ENCODE peak calls at places on chromosomes 1 and 21, in eight cellular contexts. M is esophagus squamous epithelium, Z is breast epithelium, C is stomach, L is sigmoid colon, E is uterus, G is heart left ventricle, A is endothelial cell of umbilical vein. T is an unnamed sample.

GRCh38 chr1:224696891-224697765 is 81.0 kb downstream of the CNIH3 start:
- DNase-seq in G (no peak), Z (no peak), L (no peak), M (no peak), A (no peak), E (no peak), C (no peak), T (no peak)

GRCh38 chr1:20076695-20077461 is 6.9 kb downstream of the PLA2G5 start:
- DNase-seq in E (no peak), Z (no peak), G (no peak), A (no peak), M (no peak), L (peak), C (no peak), T (peak)

GRCh38 chr1:168893359-168893791 is 164.4 kb upstream of the DPT start:
- DNase-seq in L (peak), Z (no peak), G (peak), C (no peak), E (peak), M (no peak), A (no peak), T (no peak)

GRCh38 chr1:68218485-68218884 is 13.8 kb downstream of the WLS start:
- DNase-seq in L (no peak), C (peak), E (no peak), A (no peak), Z (peak), G (no peak), M (no peak), T (no peak)

GRCh38 chr1:200436436-200436835 is 26.6 kb upstream of the ZNF281 start:
- DNase-seq in G (no peak), L (no peak), A (no peak), Z (no peak), E (no peak), M (no peak), C (no peak), T (no peak)

GRCh38 chr1:115274467-115274866 is 63.6 kb downstream of the NGF start:
- DNase-seq in E (no peak), L (no peak), A (no peak), C (no peak), Z (no peak), G (no peak), M (no peak), T (no peak)

GRCh38 chr1:192158181-192158580 is at the start of gene RGS18:
- DNase-seq in C (no peak), G (no peak), M (no peak), Z (no peak), A (no peak), L (no peak), E (no peak), T (no peak)

GRCh38 chr1:246580497-246581047 is 14.3 kb downstream of the CNST start:
- DNase-seq in G (no peak), Z (no peak), L (no peak), E (no peak), M (no peak), A (no peak), C (no peak), T (no peak)

GRCh38 chr1:185733818-185734709 is at the start of gene HMCN1:
- DNase-seq in L (peak), Z (peak), M (no peak), E (peak), C (peak), A (peak), G (peak), T (peak)

GRCh38 chr1:101242331-101243050 is 5.7 kb downstream of the S1PR1 start:
- DNase-seq in L (no peak), C (no peak), G (no peak), M (no peak), A (peak), E (no peak), Z (no peak), T (no peak)

GRCh38 chr1:191206808-191207207 is 729.1 kb upstream of the BRINP3 start:
- DNase-seq in E (no peak), M (no peak), A (peak), G (no peak), Z (no peak), L (no peak), C (no peak), T (no peak)

GRCh38 chr1:88983791-88984552 is 8.5 kb downstream of the KYAT3 start:
- DNase-seq in G (no peak), L (no peak), M (no peak), C (no peak), A (peak), Z (no peak), E (no peak), T (no peak)

GRCh38 chr1:72284398-72285073 is 2.2 kb upstream of the NEGR1 start:
- DNase-seq in M (no peak), A (peak), E (peak), Z (no peak), C (no peak), L (peak), G (peak), T (no peak)

GRCh38 chr1:15454256-15454655 is 2.3 kb upstream of the CELA2A start:
- DNase-seq in G (no peak), E (no peak), Z (no peak), M (no peak), C (peak), L (no peak), A (no peak), T (no peak)

GRCh38 chr1:53731779-53732305 is 7.1 kb downstream of the GLIS1 start:
- DNase-seq in Z (no peak), L (no peak), M (no peak), A (no peak), G (no peak), C (no peak), E (no peak), T (no peak)

GRCh38 chr1:234842726-234843641 is 233.0 kb upstream of the IRF2BP2 start:
- DNase-seq in L (no peak), E (no peak), Z (no peak), A (no peak), G (no peak), M (no peak), C (no peak), T (peak)

GRCh38 chr1:231240531-231240882 is 505 bp upstream of the GNPAT start:
- DNase-seq in C (no peak), E (no peak), M (no peak), A (peak), G (no peak), Z (no peak), L (no peak), T (no peak)

GRCh38 chr1:23984417-23985186 is 4.5 kb upstream of the SRSF10 start:
- DNase-seq in M (no peak), C (peak), A (peak), E (no peak), Z (no peak), G (no peak), L (no peak), T (no peak)

GRCh38 chr1:39896909-39897685 is 4.6 kb downstream of the MYCL start:
- DNase-seq in A (no peak), L (no peak), Z (no peak), E (no peak), G (no peak), C (no peak), M (no peak), T (no peak)

GRCh38 chr1:7534061-7534825 is 236.9 kb upstream of the VAMP3 start:
- DNase-seq in Z (no peak), L (no peak), A (peak), C (no peak), M (no peak), E (no peak), G (no peak), T (no peak)

GRCh38 chr21:17777321-17777720 is 41.8 kb downstream of the C21orf91 start:
- DNase-seq in C (no peak), G (no peak), L (no peak), A (peak), E (no peak), M (no peak), Z (no peak), T (no peak)

GRCh38 chr1:116706123-116706522 is 38.6 kb upstream of the IGSF3 start:
- DNase-seq in C (no peak), L (no peak), A (no peak), M (no peak), Z (no peak), E (no peak), G (no peak), T (no peak)

GRCh38 chr1:209607102-209607794 is 23.7 kb downstream of the CAMK1G start:
- DNase-seq in Z (no peak), A (no peak), G (no peak), C (no peak), E (no peak), M (no peak), L (no peak), T (no peak)

GRCh38 chr1:235500971-235501540 is 3.2 kb downstream of the B3GALNT2 start:
- DNase-seq in L (no peak), E (no peak), Z (no peak), G (no peak), A (no peak), C (no peak), M (no peak), T (no peak)

GRCh38 chr1:61237659-61238370 is 155.5 kb downstream of the NFIA start:
- DNase-seq in Z (no peak), A (no peak), E (no peak), L (no peak), C (no peak), M (no peak), G (no peak), T (no peak)
- H3K27ac ChIP-seq in Z (no peak), A (no peak), E (peak), L (no peak), C (no peak), M (no peak), G (no peak), T (no peak)

DNA sequence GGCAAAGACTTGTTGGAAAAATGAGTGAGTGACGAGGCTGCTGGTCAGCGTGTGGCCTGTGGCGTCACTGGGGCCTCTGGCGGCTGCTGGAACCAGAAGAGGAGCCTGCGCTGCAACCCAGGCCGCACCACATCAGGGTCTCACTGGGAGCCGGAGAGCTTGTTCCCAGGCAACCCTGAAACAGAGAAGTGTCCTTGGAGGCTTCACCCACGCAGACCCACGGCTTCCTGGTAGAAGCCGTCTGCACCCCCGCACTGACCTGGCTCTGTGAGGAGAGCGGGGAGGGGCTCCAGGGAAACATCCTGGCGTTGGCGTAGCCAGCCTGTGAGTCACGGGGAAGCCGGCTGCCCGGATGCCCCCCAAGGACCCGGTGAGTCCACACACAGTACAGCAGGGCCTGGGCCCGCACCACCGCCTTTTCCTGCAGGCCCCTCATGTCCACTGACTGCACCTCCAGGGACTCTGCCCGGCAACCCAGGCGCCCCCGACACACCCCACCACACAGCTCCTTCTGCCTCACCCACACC is 57.4 kb downstream of the COL6A1 start:
- DNase-seq in E (peak), A (peak), C (no peak), M (no peak), L (peak), G (peak), Z (peak), T (peak)
- TF ChIP-seq POLR2A in E (no peak), A (no peak), C (no peak), M (no peak), L (no peak), G (peak), Z (no peak), T (no peak)

GRCh38 chr21:42745511-42746239 is 92.3 kb downstream of the PDE9A start:
- DNase-seq in A (no peak), L (peak), G (no peak), E (no peak), M (no peak), C (no peak), Z (no peak), T (no peak)
- H3K27ac ChIP-seq in A (no peak), L (peak), G (no peak), E (no peak), M (no peak), C (peak), Z (peak), T (peak)

DNA sequence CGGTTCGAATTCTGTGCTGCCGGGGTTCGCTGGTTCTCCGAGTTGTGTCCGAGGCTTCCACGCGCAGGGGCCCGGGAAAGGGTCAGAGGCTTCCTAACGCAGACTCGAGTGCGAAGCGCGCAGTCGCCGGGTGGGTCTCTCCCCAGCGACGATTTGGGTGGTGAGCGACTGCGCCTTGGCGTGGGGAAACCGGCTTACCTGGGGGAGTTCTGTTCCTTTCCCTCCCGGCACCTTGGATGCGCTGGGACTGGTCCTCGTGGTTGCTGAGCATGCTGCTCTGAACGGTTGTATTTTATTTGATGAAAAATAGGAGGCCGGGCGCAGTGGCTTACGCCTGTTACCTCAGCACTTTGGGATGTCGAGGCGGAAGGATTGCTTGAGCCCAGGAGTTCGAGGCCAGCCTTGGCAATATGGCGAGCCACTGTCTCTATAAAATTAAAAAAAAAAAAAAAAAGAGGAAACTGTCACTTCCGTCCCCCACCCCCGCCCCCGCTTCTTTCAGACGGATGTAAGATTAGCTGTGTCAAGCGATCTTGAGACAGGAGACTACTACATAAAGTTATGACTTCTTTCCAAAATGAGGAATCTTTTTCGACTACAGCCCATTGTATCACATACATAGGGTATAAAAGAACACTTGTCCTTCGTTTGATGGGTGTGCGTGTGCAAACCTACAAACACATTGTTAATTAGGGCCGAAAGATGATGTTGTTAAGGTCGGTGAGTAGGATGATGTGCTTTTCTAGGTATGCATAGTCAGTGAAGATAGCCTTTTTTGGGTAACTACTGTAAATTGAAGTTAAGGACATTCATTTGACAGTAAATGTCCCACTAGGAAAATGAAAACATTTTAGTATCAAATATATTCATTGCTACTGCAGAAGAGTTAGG is at the start of gene CCDC18:
- DNase-seq in M (no peak), L (no peak), E (no peak), A (peak), G (no peak), C (no peak), Z (no peak), T (peak)
- TF ChIP-seq POLR2A in M (no peak), L (no peak), E (no peak), A (peak), G (no peak), C (no peak), Z (no peak), T (no peak)

DNA sequence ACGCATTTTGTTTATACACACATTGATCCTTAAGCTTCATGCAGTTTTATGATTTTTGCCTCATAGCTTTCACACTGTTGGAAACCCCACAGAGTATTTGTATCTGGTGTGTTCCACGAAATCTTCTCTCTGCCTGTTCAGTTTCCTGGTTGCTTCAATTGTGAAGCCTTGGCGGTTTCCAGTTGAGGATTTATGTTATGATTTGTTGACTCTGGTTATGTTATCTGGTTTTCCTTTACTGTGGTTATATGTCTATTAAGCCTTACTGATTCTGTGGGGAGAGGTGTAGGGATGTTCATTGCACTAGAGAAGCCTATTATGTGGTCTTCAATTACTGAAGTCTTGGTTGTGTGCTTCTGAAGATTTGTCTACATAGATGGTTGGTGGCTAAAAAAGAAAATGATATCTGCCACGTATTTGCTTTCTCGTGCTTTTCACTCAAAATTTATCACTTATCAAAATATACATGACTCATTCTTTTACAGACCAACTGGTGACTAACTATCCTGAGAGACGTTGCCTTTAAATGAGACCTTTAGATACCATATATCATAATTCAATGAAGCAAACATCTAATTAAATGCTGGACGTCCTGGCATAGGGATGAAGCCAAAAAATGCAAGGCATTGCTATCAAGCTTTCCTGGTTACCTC is 488.0 kb upstream of the B3GALT2 start:
- DNase-seq in G (no peak), A (peak), E (no peak), L (no peak), C (no peak), M (no peak), Z (no peak), T (no peak)
- H3K27ac ChIP-seq in G (no peak), A (peak), E (no peak), L (no peak), C (no peak), M (no peak), Z (no peak), T (no peak)

DNA sequence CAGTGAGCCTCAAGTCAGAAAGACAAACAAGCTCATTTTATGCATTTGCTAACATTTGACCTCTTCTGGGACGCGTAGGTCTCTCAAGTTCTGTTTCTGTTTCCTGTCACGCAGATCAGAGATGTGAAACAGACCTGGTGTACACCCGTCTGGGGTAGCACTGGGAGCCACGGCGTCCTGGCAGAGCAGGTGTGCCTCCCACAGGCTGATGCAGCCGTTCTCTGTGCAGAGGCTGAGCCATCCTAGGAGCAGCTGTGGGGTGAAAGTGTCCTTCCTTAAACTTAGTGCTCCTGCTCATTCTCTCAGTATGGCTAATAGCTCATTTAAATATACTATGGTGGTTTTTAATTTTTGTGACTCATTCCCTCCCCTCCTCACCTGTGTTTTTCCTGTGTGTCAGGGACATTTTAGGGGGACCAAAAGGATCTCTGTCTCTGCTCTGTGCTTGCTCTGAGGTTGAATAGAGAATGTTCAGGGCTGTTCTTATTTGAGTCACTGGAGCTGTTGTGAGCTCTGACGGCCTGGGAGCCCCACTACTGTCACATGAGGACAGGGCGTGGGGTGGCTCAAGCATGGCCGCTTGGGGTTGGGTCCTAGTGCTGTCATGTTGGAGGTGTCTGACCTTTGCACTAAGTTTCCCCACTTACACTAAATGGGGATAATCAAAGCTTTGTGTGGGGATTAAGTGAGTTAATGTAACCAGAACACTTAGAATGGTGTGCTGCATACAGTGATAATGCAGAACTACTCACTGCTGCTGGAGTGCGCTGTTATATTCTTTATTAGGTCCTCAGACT is 43.0 kb downstream of the GALNT2 start:
- DNase-seq in Z (no peak), A (no peak), E (no peak), G (no peak), C (peak), L (peak), M (no peak), T (no peak)
- TF ChIP-seq POLR2A in Z (no peak), A (no peak), E (no peak), G (no peak), C (no peak), L (no peak), M (no peak), T (no peak)

DNA sequence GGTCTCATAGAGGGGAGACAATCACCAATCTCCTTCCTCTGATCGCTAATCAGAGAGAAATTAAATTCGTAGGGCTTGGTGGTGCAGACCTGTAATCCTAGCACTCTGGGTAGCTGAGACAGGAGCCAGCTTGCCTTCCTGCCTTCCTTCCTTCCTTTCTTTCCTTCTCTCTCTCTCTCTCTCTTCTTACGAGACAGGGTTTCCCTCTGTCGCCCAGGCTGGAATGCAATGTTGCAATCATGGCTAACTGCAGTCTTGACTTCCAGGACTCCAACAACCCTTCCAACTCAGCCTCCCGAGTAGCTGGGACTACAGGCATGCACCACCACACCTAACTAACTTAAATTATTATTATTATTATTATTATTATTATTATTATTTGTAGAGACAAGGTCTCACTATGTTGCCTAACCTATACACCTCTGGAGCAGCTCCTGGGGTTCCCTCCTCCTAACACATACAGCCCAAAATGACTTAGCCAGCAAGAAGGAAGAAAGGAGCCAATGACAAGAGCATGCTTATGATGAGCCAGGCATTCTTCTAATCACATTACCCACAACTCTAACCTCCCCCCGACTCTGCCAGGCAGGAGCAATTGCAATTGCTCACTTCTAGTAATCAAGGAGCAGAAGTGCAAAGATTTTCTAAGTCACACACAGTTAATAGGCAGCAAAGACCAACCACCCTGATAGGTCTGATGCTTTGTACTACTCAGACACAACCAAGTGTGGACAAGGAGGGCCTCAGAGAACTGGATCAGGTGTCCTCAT is 105.4 kb upstream of the F3 start:
- DNase-seq in G (no peak), L (no peak), E (no peak), M (no peak), C (no peak), Z (no peak), A (no peak), T (no peak)
- H3K27ac ChIP-seq in G (no peak), L (peak), E (peak), M (peak), C (peak), Z (peak), A (no peak), T (no peak)

GRCh38 chr1:31413405-31414005 is 492 bp downstream of the SERINC2 start:
- DNase-seq in Z (peak), A (peak), E (peak), G (peak), C (peak), L (peak), M (no peak), T (peak)
- TF ChIP-seq POLR2A in Z (no peak), A (no peak), E (no peak), G (no peak), C (no peak), L (no peak), M (no peak), T (no peak)